ENCODE peak calls at places on chromosomes 1 and 21, in five cellular contexts. F is lung, A is epithelial cell of proximal tubule, L is psoas muscle, K is GM23248. X is an unnamed sample.

GRCh38 chr1:66413139-66413755 is 120.7 kb upstream of the SGIP1 start:
- DNase-seq in F (no peak), A (no peak), L (no peak), K (no peak), X (no peak)

GRCh38 chr1:154520333-154520732 is 18.1 kb upstream of the SHE start:
- DNase-seq in F (no peak), A (no peak), L (no peak), K (no peak), X (no peak)

GRCh38 chr1:221002601-221003000 is 123.4 kb downstream of the HLX start:
- DNase-seq in F (no peak), A (no peak), L (no peak), K (no peak), X (no peak)

GRCh38 chr21:25960423-25960822 is 210.1 kb downstream of the APP start:
- DNase-seq in F (no peak), A (no peak), L (no peak), K (no peak), X (no peak)

GRCh38 chr1:90614872-90615271 is 102.2 kb downstream of the BARHL2 start:
- DNase-seq in F (no peak), A (no peak), L (no peak), K (peak; percentile 8), X (peak; percentile 63)

GRCh38 chr1:9363061-9363471 is 70.4 kb downstream of the SPSB1 start:
- DNase-seq in F (no peak), A (no peak), L (no peak), K (no peak), X (no peak)

GRCh38 chr1:151510020-151510405 is 1.2 kb upstream of the CGN start:
- DNase-seq in F (no peak), A (no peak), L (no peak), K (no peak), X (no peak)

GRCh38 chr1:225881081-225882007 is 836 bp downstream of the TMEM63A start:
- DNase-seq in F (peak; percentile 67), A (no peak), L (peak; percentile 63), K (peak; percentile 65), X (no peak)

GRCh38 chr1:57124768-57125446 is 159.1 kb upstream of the C8B start:
- DNase-seq in F (no peak), A (no peak), L (no peak), K (peak; percentile 69), X (peak; percentile 63)

GRCh38 chr21:31913191-31913608 is 40.4 kb downstream of the HUNK start:
- DNase-seq in F (no peak), A (no peak), L (no peak), K (no peak), X (no peak)

GRCh38 chr1:68819190-68819829 is 322.4 kb upstream of the DEPDC1 start:
- DNase-seq in F (no peak), A (no peak), L (no peak), K (peak; percentile 37), X (peak; percentile 46)

GRCh38 chr1:30649321-30649991 is 73.9 kb downstream of the MATN1 start:
- DNase-seq in F (no peak), A (no peak), L (no peak), K (no peak), X (no peak)

GRCh38 chr1:169138866-169139670 is 32.6 kb downstream of the ATP1B1 start:
- DNase-seq in F (no peak), A (no peak), L (no peak), K (no peak), X (no peak)

GRCh38 chr1:153880962-153881361 is 41.8 kb downstream of the GATAD2B start:
- DNase-seq in F (peak; percentile 84), A (peak; percentile 70), L (peak; percentile 81), K (peak; percentile 89), X (peak; percentile 99)

GRCh38 chr1:13590486-13590885 is 6.9 kb downstream of the PDPN start:
- DNase-seq in F (no peak), A (no peak), L (no peak), K (no peak), X (no peak)

GRCh38 chr1:44283524-44284173 is 70.4 kb downstream of the DMAP1 start:
- DNase-seq in F (peak; percentile 35), A (no peak), L (no peak), K (no peak), X (no peak)

GRCh38 chr1:41728403-41729202 is 190.1 kb downstream of the HIVEP3 start:
- DNase-seq in F (no peak), A (no peak), L (no peak), K (no peak), X (no peak)

GRCh38 chr1:244066954-244067716 is 16.1 kb downstream of the ZBTB18 start:
- DNase-seq in F (no peak), A (no peak), L (no peak), K (no peak), X (no peak)

GRCh38 chr21:38379171-38379570 is 119.1 kb downstream of the ERG start:
- DNase-seq in F (no peak), A (no peak), L (no peak), K (peak; percentile 19), X (no peak)

GRCh38 chr1:152917794-152918193 is 9.4 kb downstream of the IVL start:
- DNase-seq in F (no peak), A (no peak), L (no peak), K (peak; percentile 20), X (peak; percentile 29)

GRCh38 chr1:159444507-159444906 is 5.0 kb downstream of the OR10J1 start:
- DNase-seq in F (no peak), A (peak; percentile 92), L (no peak), K (no peak), X (no peak)

GRCh38 chr1:50251592-50252165 is 143.0 kb downstream of the ELAVL4 start:
- DNase-seq in F (no peak), A (no peak), L (no peak), K (peak; percentile 15), X (no peak)

GRCh38 chr1:112849425-112849966 is 106.5 kb downstream of the SLC16A1 start:
- DNase-seq in F (no peak), A (no peak), L (no peak), K (peak; percentile 68), X (peak; percentile 52)

GRCh38 chr1:176643536-176643935 is 180.6 kb downstream of the PAPPA2 start:
- DNase-seq in F (no peak), A (no peak), L (no peak), K (peak; percentile 60), X (no peak)

GRCh38 chr1:70874826-70875225 is 172.8 kb downstream of the PTGER3 start:
- DNase-seq in F (no peak), A (no peak), L (no peak), K (peak; percentile 28), X (no peak)

GRCh38 chr1:231338270-231339128 is at the start of gene SPRTN:
- DNase-seq in F (no peak), A (no peak), L (no peak), K (peak; percentile 49), X (peak; percentile 21)

GRCh38 chr21:41207401-41208388 is 39.7 kb downstream of the BACE2 start:
- DNase-seq in F (peak; percentile 45), A (peak; percentile 88), L (peak; percentile 46), K (peak; percentile 78), X (no peak)

GRCh38 chr1:88998716-88999115 is 6.3 kb upstream of the KYAT3 start:
- DNase-seq in F (no peak), A (peak; percentile 41), L (no peak), K (peak; percentile 70), X (peak; percentile 87)

GRCh38 chr1:108027389-108027788 is 62.4 kb upstream of the VAV3 start:
- DNase-seq in F (no peak), A (no peak), L (no peak), K (no peak), X (no peak)

GRCh38 chr1:222928212-222928611 is 113.4 kb downstream of the DISP1 start:
- DNase-seq in F (peak; percentile 49), A (peak; percentile 40), L (peak; percentile 30), K (peak; percentile 50), X (peak; percentile 28)

GRCh38 chr21:27268290-27268689 is 301.4 kb upstream of the ADAMTS5 start:
- DNase-seq in F (no peak), A (no peak), L (no peak), K (peak; percentile 65), X (no peak)

GRCh38 chr1:156494309-156494895 is 6.2 kb downstream of the MEF2D start:
- DNase-seq in F (no peak), A (no peak), L (peak; percentile 17), K (peak; percentile 4), X (no peak)

GRCh38 chr1:203480525-203481084 is 5.0 kb downstream of the PRELP start:
- DNase-seq in F (peak; percentile 41), A (no peak), L (peak; percentile 52), K (peak; percentile 90), X (no peak)
- H3K4me3 ChIP-seq in F (no peak overlapping the region), A (no peak overlapping the region), L (no peak overlapping the region), K (peak overlapping the region; percentile 58), X (no peak overlapping the region)

GRCh38 chr1:234771642-234772344 is 161.8 kb upstream of the IRF2BP2 start:
- DNase-seq in F (no peak), A (no peak), L (no peak), K (no peak), X (peak; percentile 3)

GRCh38 chr1:234770924-234771540 is 161.1 kb upstream of the IRF2BP2 start:
- DNase-seq in F (no peak), A (no peak), L (no peak), K (no peak), X (no peak)

GRCh38 chr1:234773936-234774677 is 164.1 kb upstream of the IRF2BP2 start:
- DNase-seq in F (no peak), A (no peak), L (no peak), K (no peak), X (no peak)

GRCh38 chr1:234770031-234770795 is 160.2 kb upstream of the IRF2BP2 start:
- DNase-seq in F (no peak), A (no peak), L (no peak), K (no peak), X (peak; percentile 32)

GRCh38 chr1:234772345-234773147 is 162.6 kb upstream of the IRF2BP2 start:
- DNase-seq in F (peak; percentile 74), A (peak; percentile 98), L (peak; percentile 75), K (peak; percentile 99), X (peak; percentile 64)
- H3K4me3 ChIP-seq in F (no peak overlapping the region), A (no peak overlapping the region), L (peak overlapping the region; percentile 16), K (no peak overlapping the region), X (no peak overlapping the region)

DNA sequence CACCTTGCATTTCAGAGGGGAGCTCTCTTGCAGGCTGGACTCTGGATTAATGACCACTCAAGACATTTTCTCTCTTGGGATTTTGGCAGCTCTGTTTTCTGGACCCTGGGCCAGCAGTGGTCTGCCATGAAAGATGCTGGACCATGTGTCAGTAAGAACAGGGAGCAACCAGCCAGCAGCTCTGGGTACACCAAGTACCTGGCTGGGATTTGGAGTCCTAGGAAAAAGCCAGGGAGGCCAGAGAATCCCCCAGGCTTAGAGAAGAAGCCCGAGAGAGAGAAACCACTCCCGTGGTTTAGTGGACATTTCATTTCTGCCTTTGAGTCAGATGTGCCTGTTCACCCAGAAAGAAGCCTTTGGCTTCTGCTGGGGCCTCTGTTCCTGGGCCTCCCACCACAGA is 2.5 kb downstream of the NFASC start:
- DNase-seq in F (no peak), A (no peak), L (no peak), K (no peak), X (no peak)
- H3K4me3 ChIP-seq in F (no peak overlapping the region), A (no peak overlapping the region), L (no peak overlapping the region), K (no peak overlapping the region), X (no peak overlapping the region)

GRCh38 chr21:33769057-33769456 is 126.8 kb downstream of the ITSN1 start:
- DNase-seq in F (no peak), A (no peak), L (no peak), K (no peak), X (peak; percentile 59)
- H3K4me3 ChIP-seq in F (no peak overlapping the region), A (no peak overlapping the region), L (no peak overlapping the region), K (no peak overlapping the region), X (no peak overlapping the region)